ENCODE peak calls at places on chromosomes 1 and 21, in four cellular contexts. A is kidney tubule cell; R is activated naive CD8-positive, alpha-beta T cell treated with anti-CD3 and anti-CD28 coated beads, Interleukin-2, amount 50 U/mL, for 24 hours; V is HTR-8/SVneo. L is an unnamed sample.

GRCh38 chr1:220528679-220529529 is 968 bp downstream of the MARK1 start:
- DNase-seq in A (peak), R (no peak), V (no peak), L (peak)

GRCh38 chr1:171801395-171801990 is 20.0 kb downstream of the METTL13 start:
- DNase-seq in A (peak), R (no peak), V (peak), L (no peak)

GRCh38 chr1:55300975-55301374 is 85.8 kb upstream of the USP24 start:
- DNase-seq in A (no peak), R (no peak), V (no peak), L (no peak)

GRCh38 chr1:21781971-21782867 is 730 bp downstream of the USP48 start:
- DNase-seq in A (peak), R (peak), V (peak), L (no peak)

GRCh38 chr1:33272930-33273329 is 16.6 kb downstream of the ZNF362 start:
- DNase-seq in A (no peak), R (no peak), V (no peak), L (no peak)

GRCh38 chr1:188027613-188028012 is 1198.9 kb downstream of the PLA2G4A start:
- DNase-seq in A (peak), R (no peak), V (peak), L (no peak)

GRCh38 chr1:181483561-181484291 is 409 bp downstream of the CACNA1E start:
- DNase-seq in A (no peak), R (no peak), V (no peak), L (no peak)

GRCh38 chr1:213315571-213315970 is 264.5 kb downstream of the RPS6KC1 start:
- DNase-seq in A (no peak), R (no peak), V (no peak), L (no peak)

GRCh38 chr1:96983866-96984265 is 262.3 kb downstream of the PTBP2 start:
- DNase-seq in A (no peak), R (no peak), V (no peak), L (no peak)

GRCh38 chr1:198030682-198031081 is 113.5 kb downstream of the LHX9 start:
- DNase-seq in A (no peak), R (no peak), V (no peak), L (no peak)

GRCh38 chr1:218869276-218869675 is 304.4 kb upstream of the LYPLAL1 start:
- DNase-seq in A (peak), R (no peak), V (no peak), L (no peak)

GRCh38 chr21:36518883-36519492 is 39.1 kb upstream of the CLDN14 start:
- DNase-seq in A (no peak), R (no peak), V (no peak), L (no peak)

L was measured in right cardiac atrium.